ENCODE peak calls at places on chromosomes 2 and 18, in six cellular contexts. One of them, this sample, is unnamed.
A peak's percentile ranks its signal among the peaks of the same experiment; 100 is the strongest.

GRCh38 chr18:26453370-26454030 is 94.9 kb downstream of the KCTD1 start:
- DNase-seq in esophagus squamous epithelium: no peak
- DNase-seq in tibial artery: no peak
- DNase-seq in PC-3: no peak
- DNase-seq in CD8-positive, alpha-beta T cell: no peak
- DNase-seq in GM23248: no peak
- DNase-seq in this sample: no peak

GRCh38 chr2:14790041-14790640 is 157.6 kb downstream of the LRATD1 start:
- DNase-seq in esophagus squamous epithelium: no peak
- DNase-seq in CD8-positive, alpha-beta T cell: no peak
- DNase-seq in GM23248: peak; percentile 71
- DNase-seq in tibial artery: no peak
- DNase-seq in PC-3: no peak
- DNase-seq in this sample: no peak

GRCh38 chr18:32139835-32140283 is 48.2 kb downstream of the RNF138 start:
- DNase-seq in tibial artery: no peak
- DNase-seq in PC-3: no peak
- DNase-seq in CD8-positive, alpha-beta T cell: no peak
- DNase-seq in esophagus squamous epithelium: no peak
- DNase-seq in GM23248: no peak
- DNase-seq in this sample: no peak

GRCh38 chr2:96977631-96978195 is 8.7 kb downstream of the FAM178B start:
- DNase-seq in esophagus squamous epithelium: no peak
- DNase-seq in GM23248: peak; percentile 66
- DNase-seq in CD8-positive, alpha-beta T cell: no peak
- DNase-seq in tibial artery: no peak
- DNase-seq in PC-3: peak; percentile 16
- DNase-seq in this sample: no peak

GRCh38 chr2:74039611-74040010 is 54.9 kb downstream of the TET3 start:
- DNase-seq in CD8-positive, alpha-beta T cell: no peak
- DNase-seq in esophagus squamous epithelium: no peak
- DNase-seq in tibial artery: no peak
- DNase-seq in GM23248: no peak
- DNase-seq in PC-3: no peak
- DNase-seq in this sample: no peak

GRCh38 chr18:80200171-80200931 is 47.0 kb downstream of the PARD6G start:
- DNase-seq in CD8-positive, alpha-beta T cell: no peak
- DNase-seq in tibial artery: no peak
- DNase-seq in GM23248: peak; percentile 28
- DNase-seq in esophagus squamous epithelium: no peak
- DNase-seq in PC-3: no peak
- DNase-seq in this sample: no peak

GRCh38 chr2:68721482-68722071 is 13.0 kb upstream of the ARHGAP25 start:
- DNase-seq in esophagus squamous epithelium: no peak
- DNase-seq in GM23248: no peak
- DNase-seq in CD8-positive, alpha-beta T cell: peak; percentile 46
- DNase-seq in tibial artery: no peak
- DNase-seq in PC-3: peak; percentile 27
- DNase-seq in this sample: no peak

GRCh38 chr2:232518844-232519243 is 1.3 kb upstream of the PRSS56 start:
- DNase-seq in PC-3: no peak
- DNase-seq in esophagus squamous epithelium: no peak
- DNase-seq in CD8-positive, alpha-beta T cell: no peak
- DNase-seq in tibial artery: no peak
- DNase-seq in GM23248: no peak
- DNase-seq in this sample: no peak

GRCh38 chr18:75208836-75209128 is 157 bp downstream of the PTGR3 start:
- DNase-seq in GM23248: no peak
- DNase-seq in esophagus squamous epithelium: no peak
- DNase-seq in tibial artery: no peak
- DNase-seq in CD8-positive, alpha-beta T cell: peak; percentile 35
- DNase-seq in PC-3: no peak
- DNase-seq in this sample: peak; percentile 84

GRCh38 chr2:161367675-161368074 is 48.4 kb upstream of the TBR1 start:
- DNase-seq in PC-3: no peak
- DNase-seq in tibial artery: no peak
- DNase-seq in GM23248: no peak
- DNase-seq in CD8-positive, alpha-beta T cell: no peak
- DNase-seq in esophagus squamous epithelium: no peak
- DNase-seq in this sample: no peak

GRCh38 chr18:9387891-9388290 is 53.3 kb downstream of the TWSG1 start:
- DNase-seq in CD8-positive, alpha-beta T cell: no peak
- DNase-seq in tibial artery: no peak
- DNase-seq in GM23248: no peak
- DNase-seq in PC-3: no peak
- DNase-seq in esophagus squamous epithelium: no peak
- DNase-seq in this sample: no peak

GRCh38 chr2:48341556-48342133 is 188.3 kb upstream of the STON1 start:
- DNase-seq in tibial artery: no peak
- DNase-seq in GM23248: no peak
- DNase-seq in esophagus squamous epithelium: no peak
- DNase-seq in PC-3: no peak
- DNase-seq in CD8-positive, alpha-beta T cell: no peak
- DNase-seq in this sample: no peak

GRCh38 chr2:7685342-7686015 is 768.3 kb downstream of the RNF144A start:
- DNase-seq in tibial artery: no peak
- DNase-seq in CD8-positive, alpha-beta T cell: no peak
- DNase-seq in esophagus squamous epithelium: no peak
- DNase-seq in GM23248: peak; percentile 85
- DNase-seq in PC-3: peak; percentile 53
- DNase-seq in this sample: no peak

GRCh38 chr2:177325554-177325953 is 61.0 kb upstream of the NFE2L2 start:
- DNase-seq in GM23248: peak; percentile 57
- DNase-seq in PC-3: no peak
- DNase-seq in CD8-positive, alpha-beta T cell: no peak
- DNase-seq in esophagus squamous epithelium: no peak
- DNase-seq in tibial artery: no peak
- DNase-seq in this sample: no peak

GRCh38 chr2:232438951-232439757 is 16.8 kb upstream of the ALPI start:
- DNase-seq in tibial artery: peak; percentile 40
- DNase-seq in CD8-positive, alpha-beta T cell: peak; percentile 47
- DNase-seq in esophagus squamous epithelium: no peak
- DNase-seq in GM23248: no peak
- DNase-seq in PC-3: peak; percentile 40
- DNase-seq in this sample: peak; percentile 67

GRCh38 chr18:54235871-54236270 is 11.4 kb upstream of the MBD2 start:
- DNase-seq in tibial artery: no peak
- DNase-seq in GM23248: no peak
- DNase-seq in CD8-positive, alpha-beta T cell: no peak
- DNase-seq in esophagus squamous epithelium: no peak
- DNase-seq in PC-3: no peak
- DNase-seq in this sample: no peak

GRCh38 chr18:68796936-68797690 is 767 bp upstream of the CCDC102B start:
- DNase-seq in esophagus squamous epithelium: no peak
- DNase-seq in PC-3: peak; percentile 66
- DNase-seq in CD8-positive, alpha-beta T cell: no peak
- DNase-seq in GM23248: peak; percentile 66
- DNase-seq in tibial artery: no peak
- DNase-seq in this sample: no peak

GRCh38 chr2:80073134-80073561 is 231.4 kb downstream of the LRRTM1 start:
- DNase-seq in tibial artery: no peak
- DNase-seq in CD8-positive, alpha-beta T cell: no peak
- DNase-seq in PC-3: peak; percentile 67
- DNase-seq in GM23248: peak; percentile 66
- DNase-seq in esophagus squamous epithelium: no peak
- DNase-seq in this sample: no peak

GRCh38 chr18:80171190-80171872 is 62.3 kb downstream of the ADNP2 start:
- DNase-seq in GM23248: peak; percentile 65
- DNase-seq in PC-3: peak; percentile 29
- DNase-seq in tibial artery: no peak
- DNase-seq in CD8-positive, alpha-beta T cell: peak; percentile 53
- DNase-seq in esophagus squamous epithelium: no peak
- DNase-seq in this sample: peak; percentile 73

GRCh38 chr18:72530622-72531021 is 13.5 kb downstream of the CBLN2 start:
- DNase-seq in tibial artery: no peak
- DNase-seq in esophagus squamous epithelium: no peak
- DNase-seq in CD8-positive, alpha-beta T cell: no peak
- DNase-seq in GM23248: no peak
- DNase-seq in PC-3: no peak
- DNase-seq in this sample: no peak

GRCh38 chr2:27705851-27706622 is 42.3 kb downstream of the SLC4A1AP start:
- DNase-seq in CD8-positive, alpha-beta T cell: no peak
- DNase-seq in PC-3: peak; percentile 92
- DNase-seq in esophagus squamous epithelium: no peak
- DNase-seq in GM23248: peak; percentile 96
- DNase-seq in tibial artery: peak; percentile 97
- DNase-seq in this sample: peak; percentile 87

GRCh38 chr2:105437708-105438103 is 38.9 kb upstream of the FHL2 start:
- DNase-seq in CD8-positive, alpha-beta T cell: no peak
- DNase-seq in PC-3: no peak
- DNase-seq in esophagus squamous epithelium: no peak
- DNase-seq in tibial artery: no peak
- DNase-seq in GM23248: peak; percentile 50
- DNase-seq in this sample: no peak

GRCh38 chr18:63994783-63995399 is 25.0 kb downstream of the SERPINB8 start:
- DNase-seq in GM23248: peak; percentile 78
- DNase-seq in PC-3: peak; percentile 62
- DNase-seq in tibial artery: no peak
- DNase-seq in CD8-positive, alpha-beta T cell: peak; percentile 52
- DNase-seq in esophagus squamous epithelium: no peak
- DNase-seq in this sample: peak; percentile 74

GRCh38 chr2:54724560-54725342 is 1.3 kb downstream of the EML6 start:
- DNase-seq in GM23248: peak; percentile 53
- DNase-seq in CD8-positive, alpha-beta T cell: peak; percentile 30
- DNase-seq in esophagus squamous epithelium: no peak
- DNase-seq in tibial artery: peak; percentile 68
- DNase-seq in PC-3: peak; percentile 25
- DNase-seq in this sample: no peak

GRCh38 chr2:151796774-151797173 is 31.4 kb downstream of the ARL5A start:
- DNase-seq in PC-3: no peak
- DNase-seq in esophagus squamous epithelium: no peak
- DNase-seq in tibial artery: no peak
- DNase-seq in GM23248: no peak
- DNase-seq in CD8-positive, alpha-beta T cell: no peak
- DNase-seq in this sample: no peak

GRCh38 chr2:73343992-73344391 is 41.6 kb upstream of the ALMS1 start:
- DNase-seq in PC-3: no peak
- DNase-seq in GM23248: no peak
- DNase-seq in esophagus squamous epithelium: no peak
- DNase-seq in CD8-positive, alpha-beta T cell: no peak
- DNase-seq in tibial artery: no peak
- DNase-seq in this sample: no peak

GRCh38 chr2:45169339-45170190 is 160.3 kb upstream of the SIX2 start:
- DNase-seq in esophagus squamous epithelium: no peak
- DNase-seq in tibial artery: no peak
- DNase-seq in PC-3: peak; percentile 39
- DNase-seq in GM23248: peak; percentile 58
- DNase-seq in CD8-positive, alpha-beta T cell: no peak
- DNase-seq in this sample: peak; percentile 79

GRCh38 chr2:217459675-217460405 is 543.0 kb downstream of the TNS1 start:
- DNase-seq in esophagus squamous epithelium: no peak
- DNase-seq in GM23248: peak; percentile 42
- DNase-seq in PC-3: no peak
- DNase-seq in CD8-positive, alpha-beta T cell: no peak
- DNase-seq in tibial artery: no peak
- DNase-seq in this sample: no peak

GRCh38 chr2:219784178-219784577 is 156.7 kb downstream of the SLC4A3 start:
- DNase-seq in tibial artery: no peak
- DNase-seq in GM23248: no peak
- DNase-seq in CD8-positive, alpha-beta T cell: no peak
- DNase-seq in PC-3: no peak
- DNase-seq in esophagus squamous epithelium: no peak
- DNase-seq in this sample: no peak

GRCh38 chr2:109210431-109211200 is 81.6 kb downstream of the SH3RF3 start:
- DNase-seq in PC-3: peak; percentile 44
- DNase-seq in CD8-positive, alpha-beta T cell: no peak
- DNase-seq in GM23248: peak; percentile 81
- DNase-seq in esophagus squamous epithelium: no peak
- DNase-seq in tibial artery: no peak
- DNase-seq in this sample: no peak

GRCh38 chr2:207143474-207144190 is 22.1 kb downstream of the KLF7 start:
- DNase-seq in PC-3: no peak
- DNase-seq in GM23248: peak; percentile 88
- DNase-seq in tibial artery: peak; percentile 92
- DNase-seq in CD8-positive, alpha-beta T cell: peak; percentile 66
- DNase-seq in esophagus squamous epithelium: peak; percentile 41
- DNase-seq in this sample: peak; percentile 83

GRCh38 chr18:28044036-28044435 is 132.9 kb downstream of the CDH2 start:
- DNase-seq in CD8-positive, alpha-beta T cell: no peak
- DNase-seq in tibial artery: no peak
- DNase-seq in GM23248: no peak
- DNase-seq in PC-3: no peak
- DNase-seq in esophagus squamous epithelium: no peak
- DNase-seq in this sample: no peak

GRCh38 chr18:28045880-28046279 is 131.1 kb downstream of the CDH2 start:
- DNase-seq in CD8-positive, alpha-beta T cell: no peak
- DNase-seq in esophagus squamous epithelium: no peak
- DNase-seq in GM23248: peak; percentile 46
- DNase-seq in PC-3: no peak
- DNase-seq in tibial artery: no peak
- DNase-seq in this sample: no peak

GRCh38 chr18:28048612-28049011 is 128.3 kb downstream of the CDH2 start:
- DNase-seq in CD8-positive, alpha-beta T cell: no peak
- DNase-seq in GM23248: no peak
- DNase-seq in tibial artery: no peak
- DNase-seq in PC-3: no peak
- DNase-seq in esophagus squamous epithelium: no peak
- DNase-seq in this sample: no peak

GRCh38 chr18:28043631-28044030 is 133.3 kb downstream of the CDH2 start:
- DNase-seq in esophagus squamous epithelium: no peak
- DNase-seq in tibial artery: no peak
- DNase-seq in GM23248: peak; percentile 50
- DNase-seq in PC-3: no peak
- DNase-seq in CD8-positive, alpha-beta T cell: no peak
- DNase-seq in this sample: no peak

GRCh38 chr18:28045176-28045810 is 131.6 kb downstream of the CDH2 start:
- DNase-seq in CD8-positive, alpha-beta T cell: no peak
- DNase-seq in GM23248: peak; percentile 73
- DNase-seq in PC-3: peak; percentile 30
- DNase-seq in esophagus squamous epithelium: no peak
- DNase-seq in tibial artery: no peak
- DNase-seq in this sample: no peak
- H3K4me3 ChIP-seq in CD8-positive, alpha-beta T cell: no peak overlapping the region
- H3K4me3 ChIP-seq in GM23248: no peak overlapping the region
- H3K4me3 ChIP-seq in PC-3: no peak overlapping the region
- H3K4me3 ChIP-seq in esophagus squamous epithelium: no peak overlapping the region
- H3K4me3 ChIP-seq in tibial artery: no peak overlapping the region
- H3K4me3 ChIP-seq in this sample: no peak overlapping the region

GRCh38 chr2:15845737-15846405 is 94.5 kb upstream of the MYCN start:
- DNase-seq in esophagus squamous epithelium: no peak
- DNase-seq in tibial artery: no peak
- DNase-seq in CD8-positive, alpha-beta T cell: no peak
- DNase-seq in PC-3: no peak
- DNase-seq in GM23248: no peak
- DNase-seq in this sample: no peak
- H3K9me3 ChIP-seq in esophagus squamous epithelium: no peaks in the 10 kb centered on the region
- H3K9me3 ChIP-seq in tibial artery: no peaks in the 10 kb centered on the region
- H3K9me3 ChIP-seq in CD8-positive, alpha-beta T cell: no peaks in the 10 kb centered on the region
- H3K9me3 ChIP-seq in PC-3: no peaks in the 10 kb centered on the region
- H3K9me3 ChIP-seq in GM23248: no peaks in the 10 kb centered on the region
- H3K9me3 ChIP-seq in this sample: no peaks in the 10 kb centered on the region

GRCh38 chr2:226795281-226796011 is 4.2 kb downstream of the IRS1 start:
- DNase-seq in esophagus squamous epithelium: no peak
- DNase-seq in GM23248: peak; percentile 77
- DNase-seq in PC-3: peak; percentile 37
- DNase-seq in CD8-positive, alpha-beta T cell: no peak
- DNase-seq in tibial artery: peak; percentile 68
- DNase-seq in this sample: peak; percentile 45
- H3K4me1 ChIP-seq in esophagus squamous epithelium: peaks cover 24% of the 10 kb centered on the region
- H3K4me1 ChIP-seq in GM23248: peaks cover 25% of the 10 kb centered on the region
- H3K4me1 ChIP-seq in PC-3: peaks cover 31% of the 10 kb centered on the region
- H3K4me1 ChIP-seq in CD8-positive, alpha-beta T cell: peaks cover 28% of the 10 kb centered on the region
- H3K4me1 ChIP-seq in tibial artery: peaks cover 62% of the 10 kb centered on the region
- H3K4me1 ChIP-seq in this sample: peaks cover 2% of the 10 kb centered on the region

GRCh38 chr2:182426082-182426914 is 538 bp downstream of the PDE1A start:
- DNase-seq in tibial artery: no peak
- DNase-seq in esophagus squamous epithelium: no peak
- DNase-seq in PC-3: no peak
- DNase-seq in CD8-positive, alpha-beta T cell: no peak
- DNase-seq in GM23248: peak; percentile 50
- DNase-seq in this sample: no peak
- H3K4me3 ChIP-seq in tibial artery: peak overlapping the region; percentile 68
- H3K4me3 ChIP-seq in esophagus squamous epithelium: peak overlapping the region; percentile 39
- H3K4me3 ChIP-seq in PC-3: no peak overlapping the region
- H3K4me3 ChIP-seq in CD8-positive, alpha-beta T cell: no peak overlapping the region
- H3K4me3 ChIP-seq in GM23248: peak overlapping the region; percentile 14
- H3K4me3 ChIP-seq in this sample: peak overlapping the region; percentile 93

This sample was measured in aorta.